ENCODE peak calls at places on chromosomes 12 and 14, in eight cellular contexts. One of them, this sample, is unnamed.

GRCh38 chr12:27511031-27511722 is 12.8 kb upstream of the PPFIBP1 start:
- DNase-seq in OCI-M1: no peak
- DNase-seq in small intestine: no peak
- DNase-seq in stimulated activated CD4-positive, alpha-beta T cell treated with anti-CD3 and anti-CD28 coated beads, Interleukin-4, amount 100 ng/mL, for 48 hours: no peak
- DNase-seq in HTR-8/SVneo: no peak
- DNase-seq in neuronal stem cell: no peak
- DNase-seq in left ventricle myocardium inferior: no peak
- DNase-seq in EL: no peak
- DNase-seq in this sample: no peak

GRCh38 chr12:3772380-3772779 is 19.5 kb upstream of the CRACR2A start:
- DNase-seq in EL: peak
- DNase-seq in neuronal stem cell: no peak
- DNase-seq in HTR-8/SVneo: no peak
- DNase-seq in stimulated activated CD4-positive, alpha-beta T cell treated with anti-CD3 and anti-CD28 coated beads, Interleukin-4, amount 100 ng/mL, for 48 hours: no peak
- DNase-seq in OCI-M1: no peak
- DNase-seq in small intestine: no peak
- DNase-seq in left ventricle myocardium inferior: no peak
- DNase-seq in this sample: no peak

GRCh38 chr12:52796839-52797528 is 1.1 kb upstream of the KRT3 start:
- DNase-seq in OCI-M1: peak
- DNase-seq in small intestine: no peak
- DNase-seq in left ventricle myocardium inferior: no peak
- DNase-seq in stimulated activated CD4-positive, alpha-beta T cell treated with anti-CD3 and anti-CD28 coated beads, Interleukin-4, amount 100 ng/mL, for 48 hours: no peak
- DNase-seq in EL: no peak
- DNase-seq in HTR-8/SVneo: no peak
- DNase-seq in neuronal stem cell: no peak
- DNase-seq in this sample: no peak

GRCh38 chr14:92719421-92719820 is 29.0 kb downstream of the LGMN start:
- DNase-seq in HTR-8/SVneo: no peak
- DNase-seq in stimulated activated CD4-positive, alpha-beta T cell treated with anti-CD3 and anti-CD28 coated beads, Interleukin-4, amount 100 ng/mL, for 48 hours: no peak
- DNase-seq in neuronal stem cell: no peak
- DNase-seq in EL: no peak
- DNase-seq in small intestine: no peak
- DNase-seq in left ventricle myocardium inferior: no peak
- DNase-seq in OCI-M1: no peak
- DNase-seq in this sample: no peak

GRCh38 chr14:28759056-28759657 is 7.4 kb upstream of the FOXG1 start:
- DNase-seq in small intestine: no peak
- DNase-seq in OCI-M1: no peak
- DNase-seq in neuronal stem cell: no peak
- DNase-seq in left ventricle myocardium inferior: no peak
- DNase-seq in HTR-8/SVneo: no peak
- DNase-seq in EL: no peak
- DNase-seq in stimulated activated CD4-positive, alpha-beta T cell treated with anti-CD3 and anti-CD28 coated beads, Interleukin-4, amount 100 ng/mL, for 48 hours: no peak
- DNase-seq in this sample: no peak

GRCh38 chr14:78933948-78934524 is 763.9 kb downstream of the NRXN3 start:
- DNase-seq in HTR-8/SVneo: peak
- DNase-seq in stimulated activated CD4-positive, alpha-beta T cell treated with anti-CD3 and anti-CD28 coated beads, Interleukin-4, amount 100 ng/mL, for 48 hours: no peak
- DNase-seq in neuronal stem cell: peak
- DNase-seq in EL: peak
- DNase-seq in OCI-M1: peak
- DNase-seq in left ventricle myocardium inferior: no peak
- DNase-seq in small intestine: peak
- DNase-seq in this sample: peak

GRCh38 chr12:11568155-11568761 is 81.2 kb upstream of the ETV6 start:
- DNase-seq in neuronal stem cell: no peak
- DNase-seq in left ventricle myocardium inferior: no peak
- DNase-seq in HTR-8/SVneo: no peak
- DNase-seq in small intestine: no peak
- DNase-seq in OCI-M1: no peak
- DNase-seq in EL: no peak
- DNase-seq in stimulated activated CD4-positive, alpha-beta T cell treated with anti-CD3 and anti-CD28 coated beads, Interleukin-4, amount 100 ng/mL, for 48 hours: no peak
- DNase-seq in this sample: no peak

GRCh38 chr12:116389990-116390655 is 112.6 kb upstream of the MED13L start:
- DNase-seq in small intestine: no peak
- DNase-seq in EL: peak
- DNase-seq in stimulated activated CD4-positive, alpha-beta T cell treated with anti-CD3 and anti-CD28 coated beads, Interleukin-4, amount 100 ng/mL, for 48 hours: no peak
- DNase-seq in left ventricle myocardium inferior: no peak
- DNase-seq in neuronal stem cell: no peak
- DNase-seq in OCI-M1: no peak
- DNase-seq in HTR-8/SVneo: peak
- DNase-seq in this sample: no peak

GRCh38 chr12:77488041-77488620 is 342.6 kb upstream of the NAV3 start:
- DNase-seq in OCI-M1: no peak
- DNase-seq in neuronal stem cell: no peak
- DNase-seq in EL: peak
- DNase-seq in stimulated activated CD4-positive, alpha-beta T cell treated with anti-CD3 and anti-CD28 coated beads, Interleukin-4, amount 100 ng/mL, for 48 hours: no peak
- DNase-seq in HTR-8/SVneo: no peak
- DNase-seq in left ventricle myocardium inferior: no peak
- DNase-seq in small intestine: no peak
- DNase-seq in this sample: no peak

GRCh38 chr14:75204106-75204505 is 27.7 kb upstream of the TMED10 start:
- DNase-seq in EL: no peak
- DNase-seq in HTR-8/SVneo: no peak
- DNase-seq in stimulated activated CD4-positive, alpha-beta T cell treated with anti-CD3 and anti-CD28 coated beads, Interleukin-4, amount 100 ng/mL, for 48 hours: no peak
- DNase-seq in left ventricle myocardium inferior: no peak
- DNase-seq in small intestine: peak
- DNase-seq in OCI-M1: no peak
- DNase-seq in neuronal stem cell: no peak
- DNase-seq in this sample: no peak

GRCh38 chr12:50579757-50580267 is 75.0 kb downstream of the DIP2B start:
- DNase-seq in OCI-M1: peak
- DNase-seq in EL: peak
- DNase-seq in stimulated activated CD4-positive, alpha-beta T cell treated with anti-CD3 and anti-CD28 coated beads, Interleukin-4, amount 100 ng/mL, for 48 hours: no peak
- DNase-seq in small intestine: no peak
- DNase-seq in HTR-8/SVneo: no peak
- DNase-seq in left ventricle myocardium inferior: no peak
- DNase-seq in neuronal stem cell: no peak
- DNase-seq in this sample: no peak

GRCh38 chr12:65826513-65827171 is 2.4 kb downstream of the HMGA2 start:
- DNase-seq in small intestine: no peak
- DNase-seq in stimulated activated CD4-positive, alpha-beta T cell treated with anti-CD3 and anti-CD28 coated beads, Interleukin-4, amount 100 ng/mL, for 48 hours: no peak
- DNase-seq in OCI-M1: no peak
- DNase-seq in left ventricle myocardium inferior: no peak
- DNase-seq in neuronal stem cell: no peak
- DNase-seq in HTR-8/SVneo: peak
- DNase-seq in EL: peak
- DNase-seq in this sample: no peak

GRCh38 chr12:100801335-100801734 is 6.8 kb downstream of the ANO4 start:
- DNase-seq in HTR-8/SVneo: no peak
- DNase-seq in stimulated activated CD4-positive, alpha-beta T cell treated with anti-CD3 and anti-CD28 coated beads, Interleukin-4, amount 100 ng/mL, for 48 hours: no peak
- DNase-seq in EL: no peak
- DNase-seq in small intestine: no peak
- DNase-seq in OCI-M1: no peak
- DNase-seq in neuronal stem cell: no peak
- DNase-seq in left ventricle myocardium inferior: no peak
- DNase-seq in this sample: no peak

GRCh38 chr12:71503579-71504470 is 64.2 kb downstream of the LGR5 start:
- DNase-seq in stimulated activated CD4-positive, alpha-beta T cell treated with anti-CD3 and anti-CD28 coated beads, Interleukin-4, amount 100 ng/mL, for 48 hours: no peak
- DNase-seq in left ventricle myocardium inferior: no peak
- DNase-seq in small intestine: no peak
- DNase-seq in HTR-8/SVneo: no peak
- DNase-seq in EL: no peak
- DNase-seq in OCI-M1: no peak
- DNase-seq in neuronal stem cell: peak
- DNase-seq in this sample: peak

GRCh38 chr14:99195602-99196309 is 76.2 kb downstream of the BCL11B start:
- DNase-seq in left ventricle myocardium inferior: no peak
- DNase-seq in small intestine: peak
- DNase-seq in OCI-M1: no peak
- DNase-seq in stimulated activated CD4-positive, alpha-beta T cell treated with anti-CD3 and anti-CD28 coated beads, Interleukin-4, amount 100 ng/mL, for 48 hours: no peak
- DNase-seq in neuronal stem cell: no peak
- DNase-seq in HTR-8/SVneo: no peak
- DNase-seq in EL: no peak
- DNase-seq in this sample: peak

GRCh38 chr12:122942609-122943008 is 23.7 kb downstream of the ABCB9 start:
- DNase-seq in stimulated activated CD4-positive, alpha-beta T cell treated with anti-CD3 and anti-CD28 coated beads, Interleukin-4, amount 100 ng/mL, for 48 hours: no peak
- DNase-seq in left ventricle myocardium inferior: no peak
- DNase-seq in small intestine: peak
- DNase-seq in neuronal stem cell: no peak
- DNase-seq in OCI-M1: no peak
- DNase-seq in EL: no peak
- DNase-seq in HTR-8/SVneo: no peak
- DNase-seq in this sample: no peak

This sample was measured in NCI-H1105.